ENCODE peak calls at places on chromosomes 12 and 14, in ten cellular contexts. E, W, K, V, H, A, U, D, F and N are unnamed samples.
A peak's percentile ranks its signal among the peaks of the same experiment; 100 is the strongest.

GRCh38 chr12:97148941-97149559 is 242.0 kb downstream of the NEDD1 start:
- DNase-seq in A (peak; percentile 63), H (peak; percentile 48), V (peak; percentile 26), W (peak; percentile 74), F (peak; percentile 49), U (no peak), K (peak; percentile 86), D (peak; percentile 49), E (peak; percentile 79), N (peak; percentile 90)

GRCh38 chr12:19915392-19916192 is 452.7 kb upstream of the PDE3A start:
- DNase-seq in V (no peak), K (peak; percentile 66), W (peak; percentile 4), H (peak; percentile 17), F (peak; percentile 30), U (peak; percentile 91), E (peak; percentile 15), A (peak; percentile 18), D (no peak), N (no peak)

GRCh38 chr12:108694812-108695278 is 36.5 kb downstream of the CORO1C start:
- DNase-seq in U (no peak), W (peak; percentile 31), E (no peak), F (no peak), H (peak; percentile 82), D (no peak), K (no peak), A (no peak), V (no peak), N (no peak)

GRCh38 chr12:121806556-121807308 is 2.9 kb downstream of the SETD1B start:
- DNase-seq in F (no peak), D (no peak), V (no peak), H (no peak), K (peak; percentile 34), E (no peak), A (no peak), W (no peak), U (peak; percentile 10), N (no peak)

GRCh38 chr14:61608245-61609142 is 86.8 kb upstream of the HIF1A start:
- DNase-seq in K (peak; percentile 87), E (no peak), W (peak; percentile 67), U (peak; percentile 96), F (peak; percentile 81), V (no peak), H (no peak), A (no peak), D (no peak), N (peak; percentile 54)

GRCh38 chr12:67681145-67681778 is 32.7 kb downstream of the DYRK2 start:
- DNase-seq in K (no peak), F (no peak), U (no peak), D (no peak), E (no peak), H (peak; percentile 92), A (no peak), W (peak; percentile 81), V (no peak), N (no peak)

GRCh38 chr12:52837341-52837741 is 3.2 kb upstream of the KRT79 start:
- DNase-seq in A (no peak), F (no peak), E (no peak), H (peak; percentile 92), D (no peak), V (no peak), K (no peak), U (no peak), W (peak; percentile 96), N (no peak)

GRCh38 chr12:19683178-19683927 is 244.1 kb downstream of the AEBP2 start:
- DNase-seq in U (no peak), K (no peak), E (no peak), D (no peak), V (no peak), A (no peak), H (peak; percentile 67), F (no peak), W (peak; percentile 28), N (no peak)

GRCh38 chr12:112170376-112170775 is 45.0 kb downstream of the TRAFD1 start:
- DNase-seq in H (peak; percentile 52), E (peak; percentile 36), V (no peak), D (peak; percentile 63), F (no peak), A (peak; percentile 26), K (peak; percentile 41), U (no peak), W (peak; percentile 52), N (peak; percentile 41)